ENCODE peak calls at places on chromosomes 2 and 18, in six cellular contexts. S, F, I, Q, V and W are unnamed samples. For H3K4me1, the result is how much of the 10 kb centered on the place peaks cover.

GRCh38 chr2:108621087-108621559 is 86.9 kb downstream of the LIMS1 start:
- DNase-seq in Q (no peak), I (peak), S (no peak), V (peak), F (no peak), W (peak)

GRCh38 chr2:101737478-101738240 is 40.2 kb downstream of the MAP4K4 start:
- DNase-seq in V (no peak), Q (no peak), S (no peak), I (no peak), F (no peak), W (no peak)

GRCh38 chr2:39994151-39994550 is 215.1 kb upstream of the THUMPD2 start:
- DNase-seq in S (no peak), I (no peak), F (no peak), Q (no peak), V (no peak), W (no peak)

GRCh38 chr2:231450548-231450989 is 13.7 kb downstream of the NCL start:
- DNase-seq in Q (no peak), F (no peak), V (no peak), I (no peak), S (no peak), W (no peak)

GRCh38 chr2:234566622-234567021 is 69.7 kb upstream of the ARL4C start:
- DNase-seq in S (no peak), F (no peak), I (no peak), V (no peak), Q (no peak), W (no peak)

GRCh38 chr2:194319222-194319992 is 1337.6 kb upstream of the SLC39A10 start:
- DNase-seq in Q (no peak), V (peak), F (no peak), S (no peak), I (no peak), W (no peak)

GRCh38 chr2:73931531-73932500 is 5.1 kb downstream of the DGUOK start:
- DNase-seq in Q (no peak), S (no peak), I (no peak), V (no peak), F (no peak), W (no peak)

GRCh38 chr2:180015951-180016709 is 9.0 kb upstream of the CWC22 start:
- DNase-seq in F (no peak), I (no peak), S (no peak), Q (no peak), V (no peak), W (no peak)

GRCh38 chr2:102144128-102144527 is 1.6 kb downstream of the IL1R1 start:
- DNase-seq in F (no peak), V (no peak), S (no peak), I (no peak), Q (no peak), W (no peak)

GRCh38 chr2:50722828-50723227 is 309.1 kb downstream of the NRXN1 start:
- DNase-seq in F (no peak), Q (no peak), V (no peak), S (no peak), I (no peak), W (no peak)

GRCh38 chr18:58992301-58993231 is 127.9 kb downstream of the ZNF532 start:
- DNase-seq in S (no peak), Q (no peak), V (no peak), F (no peak), I (no peak), W (no peak)

GRCh38 chr2:193584522-193584938 is 1389.8 kb upstream of the TMEFF2 start:
- DNase-seq in F (no peak), I (peak), V (peak), S (no peak), Q (no peak), W (peak)

GRCh38 chr2:207801259-207801658 is 31.6 kb upstream of the FZD5 start:
- DNase-seq in I (no peak), V (no peak), F (no peak), Q (no peak), S (no peak), W (no peak)

GRCh38 chr2:19073522-19073921 is 284.9 kb downstream of the OSR1 start:
- DNase-seq in Q (no peak), S (no peak), I (no peak), F (no peak), V (peak), W (no peak)

GRCh38 chr2:173991857-173992588 is 26.9 kb upstream of the SP3 start:
- DNase-seq in V (no peak), S (no peak), F (no peak), I (peak), Q (peak), W (no peak)

GRCh38 chr2:241191101-241191500 is 2.6 kb downstream of the ANO7 start:
- DNase-seq in V (no peak), S (no peak), I (no peak), Q (no peak), F (no peak), W (no peak)

GRCh38 chr2:138637686-138638085 is 136.1 kb downstream of the SPOPL start:
- DNase-seq in V (no peak), Q (no peak), S (no peak), I (no peak), F (no peak), W (no peak)

GRCh38 chr2:72137498-72138010 is 10.1 kb downstream of the CYP26B1 start:
- DNase-seq in S (no peak), Q (peak), F (peak), I (peak), V (peak), W (peak)

GRCh38 chr18:42418121-42418520 is 463.1 kb downstream of the PIK3C3 start:
- DNase-seq in Q (no peak), F (no peak), V (no peak), I (no peak), S (no peak), W (no peak)

GRCh38 chr18:54192900-54193299 is 31.6 kb downstream of the MBD2 start:
- DNase-seq in Q (no peak), I (no peak), F (no peak), S (no peak), V (no peak), W (no peak)

GRCh38 chr18:26495267-26495666 is 53.1 kb downstream of the KCTD1 start:
- DNase-seq in S (no peak), V (no peak), I (no peak), Q (no peak), F (no peak), W (no peak)

GRCh38 chr2:170271340-170271739 is 93.4 kb downstream of the MYO3B start:
- DNase-seq in S (no peak), F (no peak), I (no peak), Q (no peak), V (no peak), W (no peak)

GRCh38 chr2:128644156-128644555 is 325.5 kb upstream of the HS6ST1 start:
- DNase-seq in S (no peak), I (no peak), F (peak), V (peak), Q (peak), W (peak)

GRCh38 chr2:37201766-37202165 is 5.5 kb downstream of the CEBPZOS start:
- DNase-seq in S (no peak), V (no peak), Q (no peak), I (no peak), F (no peak), W (no peak)

GRCh38 chr2:100755441-100755840 is 64.5 kb upstream of the NPAS2 start:
- DNase-seq in Q (no peak), V (no peak), F (no peak), S (no peak), I (no peak), W (no peak)

GRCh38 chr18:69636529-69637301 is 236.0 kb downstream of the DOK6 start:
- DNase-seq in S (no peak), F (no peak), I (no peak), V (peak), Q (no peak), W (no peak)

GRCh38 chr2:164061129-164061746 is 325.4 kb upstream of the FIGN start:
- DNase-seq in Q (no peak), F (no peak), I (peak), V (peak), S (peak), W (no peak)

GRCh38 chr2:72138921-72139381 is 8.7 kb downstream of the CYP26B1 start:
- DNase-seq in V (peak), S (no peak), I (no peak), F (peak), Q (peak), W (peak)

GRCh38 chr2:24891201-24891600 is 28.8 kb downstream of the ADCY3 start:
- DNase-seq in I (no peak), V (no peak), S (no peak), Q (no peak), F (no peak), W (no peak)

GRCh38 chr2:88860421-88861075 is 169.1 kb downstream of the RPIA start:
- DNase-seq in I (no peak), Q (no peak), F (no peak), V (no peak), S (no peak), W (no peak)
- H3K4me1 ChIP-seq in I (under half), Q (under half), F (under half), V (under half), S (under half), W (under half)

GRCh38 chr2:237876518-237876917 is 17.1 kb downstream of the RAMP1 start:
- DNase-seq in S (no peak), Q (peak), V (no peak), I (no peak), F (no peak), W (no peak)

GRCh38 chr2:237876056-237876439 is 16.6 kb downstream of the RAMP1 start:
- DNase-seq in F (no peak), Q (peak), S (no peak), V (no peak), I (no peak), W (peak)

GRCh38 chr2:237878321-237879057 is 19.1 kb downstream of the RAMP1 start:
- DNase-seq in F (no peak), V (no peak), S (no peak), Q (peak), I (no peak), W (peak)

GRCh38 chr2:237877576-237878307 is 18.3 kb downstream of the RAMP1 start:
- DNase-seq in S (no peak), V (no peak), Q (peak), F (no peak), I (no peak), W (peak)

DNA sequence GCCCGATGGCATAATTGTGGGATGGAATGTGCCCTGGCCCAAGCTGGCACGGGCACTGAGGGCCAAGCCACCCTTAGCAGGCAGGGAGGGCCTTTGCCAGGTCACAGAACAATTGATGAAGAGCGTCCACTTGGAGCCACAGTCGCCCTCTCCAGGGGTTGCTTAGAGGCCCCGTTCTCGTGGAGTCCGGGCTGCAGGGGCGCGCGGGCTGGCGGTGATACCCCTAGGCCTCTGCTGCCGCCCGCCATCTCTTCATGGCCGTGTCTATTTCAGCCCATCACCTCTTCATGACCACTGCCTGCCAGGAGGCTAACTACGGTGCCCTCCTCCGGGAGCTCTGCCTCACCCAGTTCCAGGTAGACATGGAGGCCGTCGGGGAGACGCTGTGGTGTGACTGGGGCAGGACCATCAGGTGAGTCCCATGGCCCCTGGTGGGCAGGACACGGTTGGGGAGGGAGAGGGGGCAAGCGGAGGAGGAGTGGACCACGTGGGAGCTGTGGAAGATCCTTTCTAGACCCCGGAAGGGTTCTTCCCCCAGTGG is 17.6 kb downstream of the RAMP1 start:
- DNase-seq in V (no peak), F (no peak), I (no peak), Q (peak), S (no peak), W (no peak)
- H3K4me1 ChIP-seq in V (under half), F (under half), I (under half), Q (under half), S (under half), W (under half)

DNA sequence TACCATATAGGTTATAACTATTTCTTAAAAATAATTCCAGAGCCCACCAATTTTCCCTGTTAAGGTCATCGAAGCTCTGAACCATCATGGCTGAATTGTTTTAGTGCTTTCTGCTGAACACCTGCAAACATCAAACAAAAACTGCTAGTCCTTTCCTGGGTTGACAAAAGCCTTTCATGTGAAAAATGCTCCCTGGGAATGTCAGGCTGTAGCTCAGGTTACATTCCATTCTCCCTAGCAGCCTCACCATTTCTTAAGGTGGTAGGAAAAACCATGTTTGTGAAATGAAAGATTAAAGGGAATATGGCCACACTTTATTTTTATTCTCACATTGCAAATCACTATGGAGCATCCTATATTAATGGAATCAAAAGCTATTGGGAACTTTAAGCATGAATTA is 5.7 kb downstream of the TCF4 start:
- DNase-seq in Q (no peak), V (peak), F (no peak), S (no peak), I (no peak), W (no peak)
- H3K4me1 ChIP-seq in Q (half or more), V (under half), F (under half), S (under half), I (under half), W (under half)

DNA sequence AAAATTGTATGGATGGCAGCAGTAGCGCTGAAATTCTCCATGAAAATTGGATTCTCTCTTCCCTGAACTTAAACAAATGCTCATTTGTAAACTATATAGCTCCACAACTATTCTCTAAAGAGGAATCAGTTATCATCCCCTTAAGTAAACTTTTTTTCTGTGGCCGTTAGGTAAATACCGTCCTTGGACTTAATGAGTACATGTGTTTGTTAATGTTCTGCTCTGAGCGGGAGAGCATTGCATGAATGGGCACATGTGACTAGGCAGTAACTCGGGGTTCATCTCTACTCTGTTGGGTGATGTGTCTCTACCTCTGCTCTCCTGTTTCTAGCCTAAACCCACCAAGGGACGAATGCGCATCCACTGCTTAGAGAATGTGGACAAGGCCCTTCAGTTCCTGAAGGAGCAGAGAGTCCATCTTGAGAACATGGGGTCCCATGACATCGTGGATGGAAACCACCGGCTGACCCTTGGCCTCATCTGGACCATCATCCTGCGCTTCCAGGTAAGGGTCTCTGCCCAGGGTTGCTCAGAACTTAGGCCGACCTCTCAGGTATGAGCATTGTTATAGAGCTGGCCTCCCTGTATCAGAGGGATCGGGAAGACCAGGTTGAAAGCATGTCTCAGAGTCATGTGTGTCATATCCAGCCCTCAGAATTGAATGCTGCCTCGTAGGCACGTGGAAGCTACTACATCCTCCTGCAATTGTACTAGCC is 111.5 kb upstream of the EML6 start:
- DNase-seq in I (no peak), S (no peak), Q (no peak), V (no peak), F (no peak), W (no peak)
- H3K4me1 ChIP-seq in I (under half), S (under half), Q (under half), V (under half), F (half or more), W (half or more)

GRCh38 chr2:233080836-233081229 is 20.7 kb downstream of the INPP5D start:
- DNase-seq in V (no peak), Q (no peak), F (no peak), I (no peak), S (no peak), W (peak)

GRCh38 chr2:233082934-233083755 is 23.0 kb downstream of the INPP5D start:
- DNase-seq in F (no peak), Q (no peak), V (no peak), I (no peak), S (no peak), W (no peak)

GRCh38 chr2:233082222-233082933 is 22.2 kb downstream of the INPP5D start:
- DNase-seq in Q (no peak), I (peak), V (no peak), S (peak), F (no peak), W (no peak)

GRCh38 chr2:233081232-233081730 is 21.1 kb downstream of the INPP5D start:
- DNase-seq in V (no peak), I (no peak), F (no peak), S (no peak), Q (no peak), W (peak)

DNA sequence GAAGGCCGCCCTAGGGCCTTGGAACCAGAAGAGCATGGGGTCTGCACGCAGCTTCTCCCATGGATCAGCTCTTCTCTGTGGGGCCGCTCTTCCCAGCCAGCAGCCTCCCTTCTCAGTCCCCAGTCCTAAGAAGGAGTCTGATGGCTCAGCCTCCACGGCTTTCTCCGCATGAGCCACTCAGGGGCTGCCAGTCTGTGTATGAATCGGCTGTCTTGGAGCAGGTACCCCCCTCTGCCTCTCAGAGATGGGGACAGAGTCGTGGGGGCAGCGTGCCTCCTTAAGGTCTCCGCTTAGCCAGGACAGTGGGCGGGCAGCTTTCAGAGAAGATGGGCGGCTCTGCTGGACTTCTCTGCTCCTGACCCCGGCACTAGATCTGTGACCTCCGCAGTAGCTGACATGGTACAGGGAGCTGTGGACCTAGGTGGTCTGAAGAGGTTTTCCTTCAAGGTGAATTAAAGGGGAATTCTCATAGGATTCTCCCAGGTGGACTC is 21.6 kb downstream of the INPP5D start:
- DNase-seq in S (no peak), F (no peak), Q (no peak), V (no peak), I (no peak), W (no peak)
- H3K4me1 ChIP-seq in S (half or more), F (under half), Q (under half), V (under half), I (under half), W (half or more)

GRCh38 chr2:20339012-20339411 is 11.6 kb downstream of the PUM2 start:
- DNase-seq in V (no peak), F (no peak), Q (no peak), S (no peak), I (no peak), W (no peak)
- H3K4me1 ChIP-seq in V (under half), F (half or more), Q (half or more), S (under half), I (under half), W (half or more)

DNA sequence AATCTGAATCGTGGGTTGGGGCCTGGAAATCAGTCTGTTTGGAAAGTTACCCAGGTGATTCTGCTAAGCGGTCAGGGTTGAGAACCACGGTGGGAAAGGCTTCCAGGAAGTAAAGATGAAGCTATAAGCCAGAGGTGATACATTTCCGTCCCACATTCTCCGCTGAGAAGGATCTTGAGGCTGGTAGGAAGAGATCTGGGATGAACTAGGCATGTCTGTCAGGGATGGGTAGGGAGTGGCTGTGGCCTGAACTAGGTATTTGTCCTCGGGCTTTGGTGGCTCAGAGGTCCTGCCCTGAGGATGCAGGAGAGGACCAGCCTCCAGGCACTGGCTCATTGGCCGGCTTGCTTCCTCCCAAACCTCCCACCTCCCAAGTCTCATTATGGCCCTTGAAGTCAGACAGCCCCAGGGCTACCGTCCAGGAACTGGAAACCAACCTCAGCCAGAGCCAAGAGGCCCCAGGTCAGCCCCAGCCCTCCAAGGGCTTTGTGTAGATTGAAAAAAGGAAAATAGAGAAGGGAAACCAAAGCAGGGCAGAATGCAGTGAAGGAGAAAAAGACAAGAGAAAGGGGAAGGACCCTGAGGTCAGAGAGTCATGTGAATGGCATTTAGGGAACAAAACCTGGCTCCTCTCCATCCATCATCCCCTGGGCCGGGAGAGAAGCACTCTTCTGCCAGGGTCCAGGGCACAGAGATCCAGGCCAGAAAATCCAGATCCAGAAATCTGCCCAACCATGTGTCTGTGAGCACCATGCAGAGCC is 119.5 kb downstream of the ZFP36L2 start:
- DNase-seq in F (no peak), V (no peak), I (no peak), S (peak), Q (no peak), W (no peak)
- H3K4me1 ChIP-seq in F (under half), V (under half), I (under half), S (under half), Q (half or more), W (half or more)

DNA sequence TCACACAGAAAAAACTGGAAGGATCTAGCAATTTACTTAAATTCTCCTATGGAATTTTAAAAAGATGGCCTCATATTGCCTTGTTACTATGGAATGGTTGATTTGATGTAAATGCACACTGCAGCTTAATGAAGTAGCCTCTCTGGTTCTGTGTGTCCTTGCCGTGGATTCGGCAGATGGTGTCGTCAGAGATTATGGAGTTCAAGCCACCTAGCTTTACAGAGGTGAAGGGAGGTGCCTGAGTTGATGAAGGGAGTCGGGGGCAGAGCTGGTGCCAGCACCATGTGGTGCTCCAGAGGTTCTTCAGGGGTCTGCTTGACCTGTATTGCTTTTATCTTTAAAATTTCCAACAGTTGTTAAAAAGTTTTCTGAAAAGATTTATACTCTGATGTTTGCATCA is 48.8 kb downstream of the ASAP2 start:
- DNase-seq in S (no peak), F (no peak), Q (no peak), I (no peak), V (no peak), W (no peak)
- H3K4me1 ChIP-seq in S (under half), F (under half), Q (half or more), I (under half), V (under half), W (under half)